ENCODE peak calls at places on chromosomes 2 and 18, in seven cellular contexts. D is K562, P is PC-3, A is astrocyte, R is GM23248, F is fibroblast of lung, N is endothelial cell of umbilical vein. B is an unnamed sample. For H3K79me2, the result is how much of the 10 kb centered on the place peaks cover.

GRCh38 chr2:183759033-183759432 is 634.8 kb downstream of the NUP35 start:
- DNase-seq in P (no peak), R (no peak), N (no peak), D (no peak), F (no peak), A (no peak), B (no peak)

GRCh38 chr2:128727404-128727803 is 408.7 kb upstream of the HS6ST1 start:
- DNase-seq in A (no peak), R (no peak), P (no peak), F (no peak), N (no peak), D (no peak), B (no peak)

GRCh38 chr18:22813648-22814328 is 119.3 kb upstream of the RBBP8 start:
- DNase-seq in F (peak), R (peak), P (peak), A (peak), D (peak), N (peak), B (no peak)

GRCh38 chr2:8861797-8862196 is 24.4 kb upstream of the KIDINS220 start:
- DNase-seq in R (no peak), D (no peak), N (no peak), F (no peak), P (no peak), A (no peak), B (no peak)

GRCh38 chr18:61738488-61738887 is 154.3 kb downstream of the RNF152 start:
- DNase-seq in D (no peak), R (peak), P (peak), A (peak), N (peak), F (peak), B (no peak)

GRCh38 chr18:79680100-79680879 is 687 bp downstream of the CTDP1 start:
- DNase-seq in D (peak), A (peak), F (peak), P (peak), N (peak), R (peak), B (peak)

GRCh38 chr2:217810275-217810674 is 192.5 kb downstream of the TNS1 start:
- DNase-seq in A (no peak), P (no peak), F (no peak), N (no peak), D (no peak), R (no peak), B (no peak)

GRCh38 chr2:196233033-196233807 is 61.8 kb upstream of the STK17B start:
- DNase-seq in A (peak), R (peak), P (peak), F (peak), D (no peak), N (peak), B (peak)

GRCh38 chr18:5144629-5145028 is 52.4 kb downstream of the AKAIN1 start:
- DNase-seq in A (no peak), N (no peak), D (no peak), F (no peak), P (no peak), R (peak), B (no peak)

GRCh38 chr2:72146357-72147302 is 1.0 kb downstream of the CYP26B1 start:
- DNase-seq in F (no peak), N (peak), D (no peak), P (no peak), R (no peak), A (no peak), B (no peak)
- TF ChIP-seq EZH2 in F (peak), N (peak), D (no peak), P (no peak), R (peak), A (peak), B (no peak)

DNA sequence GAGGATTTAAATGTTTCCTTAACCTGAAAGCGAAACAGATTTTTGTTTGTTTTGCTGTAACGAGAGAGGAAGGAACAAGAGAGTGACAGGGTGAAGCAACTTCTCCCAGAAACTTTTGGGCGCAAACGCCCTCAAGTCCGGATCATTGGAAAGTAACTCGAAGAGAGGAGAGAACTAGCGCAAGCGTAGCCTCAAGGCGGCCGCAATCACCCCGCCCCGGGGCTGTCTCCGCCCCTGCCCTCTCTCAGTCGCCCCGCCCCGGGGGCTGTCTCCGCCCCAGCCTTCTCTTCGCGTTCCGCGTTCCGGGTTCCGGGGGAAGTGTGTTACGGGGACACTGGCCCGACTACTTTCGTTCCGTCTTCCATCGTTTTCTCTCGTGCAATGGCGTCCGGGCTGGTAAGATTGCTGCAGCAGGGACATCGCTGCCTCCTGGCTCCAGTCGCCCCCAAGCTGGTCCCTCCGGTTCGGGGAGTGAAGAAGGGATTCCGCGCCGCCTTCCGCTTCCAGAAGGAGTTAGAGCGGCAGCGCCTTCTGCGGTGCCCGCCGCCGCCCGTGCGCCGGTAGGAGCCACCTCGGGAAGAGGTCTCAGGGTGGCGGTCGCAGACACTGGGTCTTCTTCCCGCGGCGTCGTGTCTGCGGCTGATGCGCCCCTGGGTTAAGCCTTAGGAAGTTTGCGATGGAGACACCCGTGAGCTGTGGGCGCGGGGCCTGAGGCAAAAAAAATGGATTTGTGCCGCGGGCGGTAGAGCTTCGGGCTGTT is at the start of gene MRPL44:
- DNase-seq in A (peak), F (peak), R (peak), N (peak), D (peak), P (peak), B (peak)
- H3K79me2 ChIP-seq in A (half or more), F (under half), R (under half), N (under half), D (half or more), P (half or more), B (half or more)

GRCh38 chr2:120743657-120744056 is 8.0 kb downstream of the GLI2 start:
- DNase-seq in P (no peak), N (no peak), R (no peak), A (no peak), F (no peak), D (no peak), B (no peak)

GRCh38 chr2:120738786-120739771 is 3.4 kb downstream of the GLI2 start:
- DNase-seq in F (no peak), N (no peak), A (no peak), P (peak), D (no peak), R (no peak), B (no peak)

GRCh38 chr2:120740375-120740764 is 4.7 kb downstream of the GLI2 start:
- DNase-seq in N (no peak), D (no peak), R (no peak), F (no peak), A (no peak), P (no peak), B (no peak)

GRCh38 chr2:120740765-120741513 is 5.3 kb downstream of the GLI2 start:
- DNase-seq in P (no peak), D (no peak), N (no peak), F (peak), A (no peak), R (no peak), B (no peak)

DNA sequence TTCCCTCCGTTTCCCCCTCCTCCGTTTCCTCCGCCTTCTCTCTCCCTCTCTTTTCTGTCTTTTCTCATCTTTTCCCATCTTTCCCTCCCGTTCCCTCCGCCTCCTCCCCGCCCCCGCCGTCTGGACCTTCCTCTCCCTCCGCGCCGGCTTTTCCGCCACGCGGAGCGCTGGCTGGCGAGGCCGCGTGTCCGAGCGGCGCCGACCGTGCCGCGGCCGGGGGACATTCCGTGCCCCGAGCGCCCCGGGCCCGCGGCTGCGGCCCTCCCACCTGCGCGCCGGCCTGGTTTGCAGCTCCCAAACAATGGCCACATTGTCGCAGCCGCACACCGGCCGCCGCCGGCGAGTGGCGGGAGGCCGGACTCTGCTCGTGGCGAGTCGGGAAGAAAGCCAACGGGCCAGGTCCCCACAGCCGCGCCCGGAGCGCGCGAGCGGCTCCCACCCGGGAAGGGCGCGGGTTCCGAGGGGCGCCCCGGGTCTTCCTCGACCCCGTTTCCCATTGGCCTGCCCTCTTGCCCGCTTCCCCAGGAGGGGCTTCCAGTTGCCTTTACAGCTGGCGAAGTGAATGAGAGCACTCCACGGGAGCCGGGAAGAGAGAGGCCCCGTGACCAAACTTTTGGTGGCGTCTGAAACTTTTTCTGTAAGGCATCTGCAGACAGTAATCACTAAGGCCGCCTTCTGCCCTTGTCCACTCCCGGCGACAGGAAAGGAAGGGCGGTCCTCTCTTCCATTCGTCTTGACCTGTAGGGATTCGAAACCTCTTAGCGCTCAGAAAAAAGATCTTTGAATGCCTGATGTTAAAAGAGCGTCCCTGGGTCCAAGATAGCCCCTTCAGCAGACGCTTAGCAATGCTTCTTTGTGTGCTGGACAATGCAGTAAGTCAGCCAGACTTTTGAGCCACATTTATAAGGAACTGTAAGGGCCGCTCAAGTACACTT is 6.1 kb downstream of the GLI2 start:
- DNase-seq in N (no peak), F (no peak), R (peak), D (no peak), P (peak), A (no peak), B (no peak)
- TF ChIP-seq EZH2 in N (peak), F (no peak), R (no peak), D (no peak), P (no peak), A (no peak), B (peak)

GRCh38 chr2:152348388-152348787 is 13.4 kb downstream of the FMNL2 start:
- DNase-seq in N (no peak), R (peak), A (peak), D (no peak), F (peak), P (no peak), B (no peak)

GRCh38 chr2:152352616-152353015 is 17.6 kb downstream of the FMNL2 start:
- DNase-seq in F (no peak), A (no peak), D (no peak), R (no peak), N (no peak), P (no peak), B (no peak)

GRCh38 chr2:152349416-152349815 is 14.4 kb downstream of the FMNL2 start:
- DNase-seq in R (no peak), N (no peak), A (no peak), P (no peak), D (no peak), F (no peak), B (no peak)

GRCh38 chr2:152347076-152347475 is 12.1 kb downstream of the FMNL2 start:
- DNase-seq in A (peak), F (peak), D (no peak), P (peak), R (peak), N (no peak), B (peak)

GRCh38 chr2:152350155-152350679 is 15.2 kb downstream of the FMNL2 start:
- DNase-seq in F (no peak), A (no peak), R (no peak), D (no peak), N (no peak), P (no peak), B (no peak)
- H3K79me2 ChIP-seq in F (under half), A (half or more), R (half or more), D (under half), N (under half), P (under half), B (half or more)

GRCh38 chr2:219386532-219387280 is 1.0 kb downstream of the DNPEP start:
- DNase-seq in N (no peak), A (no peak), R (peak), D (no peak), F (no peak), P (no peak), B (no peak)
- TF ChIP-seq EZH2 in N (no peak), A (no peak), R (no peak), D (no peak), F (no peak), P (no peak), B (no peak)

GRCh38 chr2:11771971-11772615 is 25.7 kb downstream of the LPIN1 start:
- DNase-seq in F (no peak), A (no peak), P (no peak), D (no peak), R (no peak), N (no peak), B (no peak)

GRCh38 chr2:11770531-11771188 is 24.2 kb downstream of the LPIN1 start:
- DNase-seq in N (no peak), R (no peak), D (no peak), A (no peak), F (no peak), P (no peak), B (no peak)

GRCh38 chr2:11767779-11768178 is 21.3 kb downstream of the LPIN1 start:
- DNase-seq in D (no peak), N (no peak), P (no peak), F (no peak), R (no peak), A (no peak), B (no peak)

GRCh38 chr2:11766016-11766415 is 19.6 kb downstream of the LPIN1 start:
- DNase-seq in A (no peak), F (no peak), D (no peak), R (no peak), P (no peak), N (no peak), B (no peak)

DNA sequence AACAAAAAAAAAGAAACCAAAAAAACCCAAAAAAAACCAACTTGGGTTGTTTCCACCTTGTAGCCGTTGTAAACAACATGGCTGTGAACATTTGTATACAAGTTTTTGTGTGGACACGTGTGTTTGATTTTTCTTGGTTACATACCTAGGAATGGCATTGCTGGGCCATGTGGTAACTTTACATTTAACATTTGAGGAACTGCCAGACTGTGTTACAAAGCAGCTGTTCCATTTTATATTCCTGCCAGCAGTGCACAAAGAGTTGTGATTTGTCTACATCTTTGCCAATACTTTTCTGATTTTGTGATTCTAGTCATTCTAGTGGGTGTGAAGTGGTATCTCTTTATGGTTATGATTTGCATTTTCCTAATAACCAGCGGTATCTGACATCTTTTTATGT is 22.5 kb downstream of the LPIN1 start:
- DNase-seq in R (no peak), N (no peak), D (no peak), A (no peak), P (no peak), F (no peak), B (no peak)
- H3K79me2 ChIP-seq in R (under half), N (under half), D (under half), A (under half), P (under half), F (under half), B (under half)

B was measured in PC-9.